ENCODE peak calls at places on chromosomes 11 and 22, in four cellular contexts. V, L, B and N are unnamed samples.

GRCh38 chr11:113876798-113877672 is 1.7 kb upstream of the USP28 start:
- DNase-seq in V (no peak), L (no peak), B (no peak), N (no peak)

GRCh38 chr22:17264321-17265052 is 45.3 kb upstream of the ADA2 start:
- DNase-seq in V (no peak), B (no peak), L (no peak), N (peak; percentile 13)

GRCh38 chr11:82046778-82047177 is 686.9 kb downstream of the FAM181B start:
- DNase-seq in L (no peak), V (no peak), B (no peak), N (no peak)

GRCh38 chr11:103682318-103683184 is 353.9 kb upstream of the DDI1 start:
- DNase-seq in L (peak; percentile 32), B (peak; percentile 74), V (peak; percentile 18), N (peak; percentile 56)

GRCh38 chr11:445765-446588 is 4.1 kb upstream of the PTDSS2 start:
- DNase-seq in B (no peak), V (no peak), L (no peak), N (no peak)

GRCh38 chr11:6319879-6320410 is 356 bp downstream of the CAVIN3 start:
- DNase-seq in V (peak; percentile 28), L (no peak), B (no peak), N (peak; percentile 30)

GRCh38 chr11:48182860-48183526 is 33.6 kb upstream of the OR4B1 start:
- DNase-seq in L (no peak), B (no peak), V (no peak), N (no peak)

GRCh38 chr22:37425800-37426531 is 1.3 kb downstream of the ELFN2 start:
- DNase-seq in B (no peak), L (no peak), V (no peak), N (no peak)

GRCh38 chr11:100663583-100663982 is 23.5 kb upstream of the ARHGAP42 start:
- DNase-seq in B (no peak), L (no peak), V (no peak), N (no peak)

GRCh38 chr11:13440100-13440855 is 22.7 kb downstream of the BTBD10 start:
- DNase-seq in V (no peak), L (no peak), B (peak; percentile 43), N (no peak)

GRCh38 chr11:63998558-63999348 is 12.5 kb downstream of the OTUB1 start:
- DNase-seq in V (no peak), L (no peak), B (no peak), N (peak; percentile 29)

GRCh38 chr11:3190600-3190999 is 25.5 kb upstream of the OSBPL5 start:
- DNase-seq in B (no peak), V (no peak), L (no peak), N (no peak)

GRCh38 chr22:31575190-31575589 is 78.9 kb downstream of the SFI1 start:
- DNase-seq in L (no peak), B (no peak), V (no peak), N (no peak)

GRCh38 chr11:67613960-67614715 is 7.4 kb downstream of the NDUFV1 start:
- DNase-seq in V (peak; percentile 68), B (peak; percentile 66), L (peak; percentile 18), N (peak; percentile 71)

GRCh38 chr22:44191036-44191454 is 10.3 kb downstream of the PARVG start:
- DNase-seq in B (no peak), L (no peak), V (peak; percentile 23), N (no peak)

GRCh38 chr11:46050065-46050464 is 71.2 kb downstream of the PHF21A start:
- DNase-seq in B (no peak), L (no peak), V (no peak), N (peak; percentile 2)

GRCh38 chr11:35419713-35420333 is 465 bp upstream of the SLC1A2 start:
- DNase-seq in B (peak; percentile 14), L (no peak), V (no peak), N (no peak)

GRCh38 chr11:11391796-11392195 is 38.7 kb upstream of the CSNK2A3 start:
- DNase-seq in B (no peak), V (no peak), L (no peak), N (no peak)

GRCh38 chr22:21698430-21699329 is 32.9 kb downstream of the PPIL2 start:
- DNase-seq in B (no peak), L (no peak), V (no peak), N (peak; percentile 44)

GRCh38 chr11:67289226-67289650 is at the start of gene ANKRD13D:
- DNase-seq in B (no peak), V (no peak), L (peak; percentile 89), N (no peak)

GRCh38 chr11:69953356-69953755 is 124.8 kb upstream of the ANO1 start:
- DNase-seq in V (no peak), B (no peak), L (no peak), N (no peak)

GRCh38 chr11:74725701-74726100 is 5.5 kb downstream of the CHRDL2 start:
- DNase-seq in L (no peak), B (no peak), V (no peak), N (no peak)

GRCh38 chr11:77353131-77353530 is 51.6 kb upstream of the GDPD4 start:
- DNase-seq in L (no peak), B (no peak), V (no peak), N (no peak)

GRCh38 chr11:94128171-94128745 is 383 bp upstream of the PANX1 start:
- DNase-seq in B (peak; percentile 42), V (no peak), L (peak; percentile 69), N (no peak)

GRCh38 chr11:121556937-121557336 is 104.2 kb upstream of the SORL1-AS1 start:
- DNase-seq in B (no peak), L (no peak), V (no peak), N (no peak)

GRCh38 chr22:20226077-20226716 is 41.9 kb downstream of the RTN4R start:
- DNase-seq in V (no peak), L (no peak), B (no peak), N (no peak)

GRCh38 chr11:14518820-14519219 is 1.4 kb downstream of the PSMA1 start:
- DNase-seq in B (no peak), V (no peak), L (no peak), N (no peak)

GRCh38 chr11:72160319-72160718 is 24.8 kb downstream of the FOLR3 start:
- DNase-seq in B (no peak), V (no peak), L (no peak), N (no peak)

GRCh38 chr22:32631507-32632245 is 157.1 kb downstream of the FBXO7 start:
- DNase-seq in V (no peak), B (no peak), L (no peak), N (no peak)

GRCh38 chr11:36431429-36432092 is 78.5 kb downstream of the TRAF6 start:
- DNase-seq in V (peak; percentile 33), B (peak; percentile 22), L (no peak), N (no peak)